ENCODE peak calls at places on chromosomes 4 and X, in seven cellular contexts. S, V, U, H, N, T and B are unnamed samples.

GRCh38 chrX:96147645-96148044 is 537.0 kb upstream of the DIAPH2 start:
- DNase-seq in S (no peak), V (no peak), U (no peak), H (no peak), N (no peak), T (no peak), B (no peak)

GRCh38 chr4:47836655-47837581 is 949 bp downstream of the CORIN start:
- DNase-seq in S (peak), V (peak), U (peak), H (peak), N (peak), T (peak), B (peak)

GRCh38 chr4:38856524-38857337 is at the start of gene TLR6:
- DNase-seq in S (peak), V (peak), U (no peak), H (peak), N (peak), T (peak), B (peak)

GRCh38 chrX:33855251-33855650 is 276.9 kb downstream of the FAM47A start:
- DNase-seq in S (no peak), V (no peak), U (no peak), H (no peak), N (no peak), T (peak), B (no peak)

GRCh38 chr4:165738571-165738970 is 134.5 kb upstream of the TLL1 start:
- DNase-seq in S (no peak), V (no peak), U (no peak), H (peak), N (no peak), T (no peak), B (no peak)

GRCh38 chr4:168839758-168840385 is 170.2 kb downstream of the CBR4 start:
- DNase-seq in S (no peak), V (no peak), U (no peak), H (no peak), N (no peak), T (no peak), B (no peak)

GRCh38 chrX:36431819-36432218 is 512.3 kb downstream of the CFAP47 start:
- DNase-seq in S (no peak), V (no peak), U (no peak), H (peak), N (no peak), T (no peak), B (no peak)

GRCh38 chr4:4663028-4663427 is 121.2 kb upstream of the STX18 start:
- DNase-seq in S (no peak), V (no peak), U (no peak), H (no peak), N (no peak), T (no peak), B (no peak)

GRCh38 chr4:5469151-5469775 is 239.1 kb downstream of the EVC2 start:
- DNase-seq in S (no peak), V (no peak), U (no peak), H (no peak), N (no peak), T (no peak), B (no peak)

GRCh38 chrX:2330910-2331309 is 169.9 kb downstream of the DHRSX start:
- DNase-seq in S (no peak), V (no peak), U (no peak), H (no peak), N (no peak), T (no peak), B (no peak)

GRCh38 chrX:45428816-45429215 is 228.1 kb upstream of the DIPK2B start:
- DNase-seq in S (no peak), V (no peak), U (no peak), H (no peak), N (no peak), T (no peak), B (no peak)

GRCh38 chr4:8651661-8652180 is 59.2 kb downstream of the CPZ start:
- DNase-seq in S (no peak), V (no peak), U (no peak), H (no peak), N (no peak), T (no peak), B (no peak)

GRCh38 chr4:128186623-128187022 is 101.0 kb downstream of the PGRMC2 start:
- DNase-seq in S (no peak), V (no peak), U (no peak), H (no peak), N (no peak), T (no peak), B (no peak)

GRCh38 chrX:14875624-14876023 is 2.4 kb downstream of the MOSPD2 start:
- DNase-seq in S (peak), V (no peak), U (no peak), H (no peak), N (no peak), T (no peak), B (peak)

GRCh38 chr4:159871141-159871540 is 768.3 kb downstream of the RAPGEF2 start:
- DNase-seq in S (no peak), V (no peak), U (no peak), H (no peak), N (no peak), T (no peak), B (no peak)

GRCh38 chr4:38488891-38489861 is 174.8 kb upstream of the KLF3 start:
- DNase-seq in S (no peak), V (no peak), U (no peak), H (no peak), N (no peak), T (peak), B (no peak)

GRCh38 chr4:1072830-1073446 is 40.4 kb downstream of the RNF212 start:
- DNase-seq in S (peak), V (peak), U (peak), H (peak), N (no peak), T (peak), B (no peak)

GRCh38 chr4:2303686-2304320 is 41.9 kb upstream of the MXD4 start:
- DNase-seq in S (no peak), V (no peak), U (no peak), H (no peak), N (no peak), T (no peak), B (no peak)

GRCh38 chr4:140267576-140267975 is 105.9 kb upstream of the SCOC start:
- DNase-seq in S (no peak), V (no peak), U (no peak), H (no peak), N (no peak), T (no peak), B (no peak)

GRCh38 chrX:50108264-50108663 is 92.5 kb downstream of the AKAP4 start:
- DNase-seq in S (no peak), V (no peak), U (no peak), H (no peak), N (no peak), T (peak), B (no peak)

GRCh38 chrX:96373047-96373355 is 311.6 kb upstream of the DIAPH2 start:
- DNase-seq in S (no peak), V (no peak), U (no peak), H (no peak), N (no peak), T (no peak), B (no peak)

GRCh38 chrX:151675121-151675746 is 20.0 kb upstream of the PRRG3 start:
- DNase-seq in S (no peak), V (no peak), U (no peak), H (no peak), N (no peak), T (no peak), B (no peak)

GRCh38 chr4:56187601-56188177 is 199.6 kb downstream of the AASDH start:
- DNase-seq in S (peak), V (no peak), U (no peak), H (no peak), N (no peak), T (peak), B (no peak)

GRCh38 chr4:119300072-119300387 is 21.9 kb downstream of the FABP2 start:
- DNase-seq in S (no peak), V (peak), U (no peak), H (peak), N (peak), T (no peak), B (no peak)

GRCh38 chr4:11537846-11538245 is 109.2 kb upstream of the HS3ST1 start:
- DNase-seq in S (no peak), V (no peak), U (no peak), H (no peak), N (no peak), T (no peak), B (no peak)

GRCh38 chrX:34848281-34848680 is 94.3 kb upstream of the FAM47B start:
- DNase-seq in S (no peak), V (no peak), U (no peak), H (no peak), N (no peak), T (no peak), B (no peak)

GRCh38 chr4:124804584-124804983 is 92.1 kb upstream of the ANKRD50 start:
- DNase-seq in S (no peak), V (no peak), U (no peak), H (no peak), N (no peak), T (no peak), B (no peak)

GRCh38 chr4:10605746-10606482 is 78.7 kb downstream of the CLNK start:
- DNase-seq in S (no peak), V (no peak), U (no peak), H (no peak), N (no peak), T (no peak), B (no peak)

GRCh38 chr4:3396611-3397010 is 45.2 kb upstream of the HGFAC start:
- DNase-seq in S (no peak), V (no peak), U (no peak), H (no peak), N (no peak), T (no peak), B (no peak)

GRCh38 chr4:53693909-53694308 is 102.6 kb upstream of the LNX1 start:
- DNase-seq in S (no peak), V (no peak), U (no peak), H (no peak), N (no peak), T (no peak), B (no peak)

GRCh38 chr4:82753238-82753637 is 45.4 kb downstream of the SCD5 start:
- DNase-seq in S (no peak), V (no peak), U (peak), H (peak), N (peak), T (no peak), B (no peak)

GRCh38 chr4:2075171-2075986 is 16.3 kb downstream of the NAT8L start:
- DNase-seq in S (no peak), V (no peak), U (no peak), H (no peak), N (no peak), T (no peak), B (no peak)

GRCh38 chrX:102917801-102918200 is 19.3 kb upstream of the RAB40AL start:
- DNase-seq in S (no peak), V (no peak), U (no peak), H (no peak), N (no peak), T (peak), B (no peak)

GRCh38 chrX:48569958-48570357 is 4.3 kb upstream of the RBM3 start:
- DNase-seq in S (no peak), V (peak), U (no peak), H (no peak), N (no peak), T (no peak), B (no peak)

GRCh38 chr4:15717126-15717525 is 14.3 kb downstream of the BST1 start:
- DNase-seq in S (no peak), V (no peak), U (no peak), H (no peak), N (no peak), T (no peak), B (no peak)

GRCh38 chr4:159250751-159251325 is 148.0 kb downstream of the RAPGEF2 start:
- DNase-seq in S (no peak), V (no peak), U (no peak), H (no peak), N (no peak), T (no peak), B (no peak)

GRCh38 chrX:130268500-130269170 is at the start of gene ZNF280C:
- DNase-seq in S (peak), V (peak), U (peak), H (peak), N (peak), T (peak), B (peak)

GRCh38 chr4:107363137-107363536 is 327.0 kb upstream of the DKK2 start:
- DNase-seq in S (no peak), V (no peak), U (no peak), H (no peak), N (no peak), T (no peak), B (no peak)

GRCh38 chr4:80540785-80541469 is 205.4 kb downstream of the CFAP299 start:
- DNase-seq in S (no peak), V (no peak), U (no peak), H (no peak), N (no peak), T (no peak), B (no peak)